ENCODE peak calls at places on chromosome 5, in four cellular contexts. I is coronary artery, Z is ovary, W is psoas muscle. N is an unnamed sample.

GRCh38 chr5:32501071-32501470 is 56.5 kb upstream of the ZFR start:
- DNase-seq in Z (no peak), W (no peak), I (no peak), N (no peak)

GRCh38 chr5:96080557-96080956 is 118.9 kb upstream of the ELL2 start:
- DNase-seq in Z (no peak), I (no peak), W (no peak), N (no peak)

GRCh38 chr5:2892601-2893000 is 141.1 kb upstream of the IRX2 start:
- DNase-seq in W (no peak), Z (no peak), I (peak), N (no peak)

GRCh38 chr5:98775962-98776687 is 2.7 kb downstream of the RGMB start:
- DNase-seq in W (no peak), Z (no peak), I (no peak), N (no peak)

GRCh38 chr5:53481887-53482716 is 1.7 kb downstream of the FST start:
- DNase-seq in Z (peak), W (peak), I (peak), N (peak)

GRCh38 chr5:60700347-60700815 is 415 bp upstream of the DEPDC1B start:
- DNase-seq in W (no peak), Z (no peak), I (no peak), N (no peak)

GRCh38 chr5:157602505-157602904 is 26.9 kb upstream of the ADAM19 start:
- DNase-seq in W (no peak), Z (no peak), I (no peak), N (no peak)

GRCh38 chr5:66606713-66607112 is 10.5 kb downstream of the MAST4 start:
- DNase-seq in I (no peak), Z (no peak), W (no peak), N (no peak)

DNA sequence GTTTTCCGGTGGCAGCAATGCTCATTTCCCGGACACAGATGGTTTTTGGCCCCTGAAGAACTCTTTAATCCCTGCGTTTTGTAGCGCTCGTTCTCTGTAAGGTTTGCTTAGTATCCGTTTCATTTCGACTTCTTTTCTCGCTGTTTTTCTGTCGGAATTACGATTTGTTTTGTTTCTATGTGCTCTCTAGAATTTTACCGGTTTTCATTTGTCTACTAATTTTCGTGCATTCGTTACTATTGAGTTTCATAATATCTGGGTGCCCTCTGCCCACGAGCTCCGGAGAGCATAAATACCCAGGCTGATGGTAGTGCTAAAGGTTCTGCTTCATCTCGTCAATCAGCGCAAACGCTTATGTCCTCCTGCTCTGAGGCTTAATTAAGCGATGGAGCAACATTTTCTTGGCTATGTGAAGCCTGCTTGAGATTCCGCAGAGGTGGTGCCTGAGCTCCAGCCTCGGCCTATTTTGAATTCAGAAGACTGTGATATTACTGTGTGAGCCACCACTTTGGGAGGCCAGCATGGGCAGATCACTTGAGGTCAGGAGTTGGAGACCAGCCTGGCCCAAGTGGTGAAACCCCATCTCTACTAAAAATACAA is 44.9 kb downstream of the ANXA2R start:
- DNase-seq in Z (no peak), I (no peak), W (no peak), N (no peak)
- H3K4me3 ChIP-seq in Z (no peak), I (peak), W (peak), N (peak)

GRCh38 chr5:143569213-143569663 is 165.8 kb upstream of the NR3C1 start:
- DNase-seq in W (no peak), I (no peak), Z (no peak), N (no peak)

GRCh38 chr5:143568105-143568504 is 164.6 kb upstream of the NR3C1 start:
- DNase-seq in Z (no peak), W (no peak), I (no peak), N (no peak)

GRCh38 chr5:143572270-143572669 is 168.8 kb upstream of the NR3C1 start:
- DNase-seq in W (no peak), I (no peak), Z (no peak), N (no peak)

GRCh38 chr5:143570989-143571388 is 167.5 kb upstream of the NR3C1 start:
- DNase-seq in Z (no peak), I (no peak), W (no peak), N (no peak)

GRCh38 chr5:143569722-143570567 is 166.5 kb upstream of the NR3C1 start:
- DNase-seq in Z (no peak), W (no peak), I (no peak), N (no peak)
- H3K27ac ChIP-seq in Z (no peak), W (no peak), I (no peak), N (no peak)

DNA sequence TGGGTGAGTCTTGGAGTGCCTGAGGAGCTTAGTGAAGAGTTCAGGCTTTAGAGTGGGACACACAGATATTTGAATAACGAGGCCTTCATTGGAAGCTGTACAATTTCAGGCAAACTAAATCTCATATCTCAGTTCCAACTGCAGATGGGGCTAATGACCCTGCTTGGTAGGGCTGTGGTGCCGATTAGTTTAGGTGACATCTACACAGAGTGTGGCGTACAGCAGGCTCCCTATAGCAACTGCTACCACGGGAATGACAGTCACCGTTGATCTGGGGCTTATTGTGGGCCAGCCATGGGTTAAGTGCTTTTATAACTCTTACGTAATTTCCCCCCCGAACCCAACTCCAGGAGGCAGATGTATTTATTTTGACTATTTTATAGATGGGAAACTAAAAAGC is 70.8 kb downstream of the FAT2 start:
- DNase-seq in I (no peak), W (no peak), Z (no peak), N (no peak)
- TF ChIP-seq CTCF in I (no peak), W (no peak), Z (no peak), N (no peak)

GRCh38 chr5:90472783-90473182 is 1.8 kb downstream of the MBLAC2 start:
- DNase-seq in Z (no peak), W (no peak), I (no peak), N (no peak)
- H3K4me3 ChIP-seq in Z (peak), W (peak), I (peak), N (peak)

GRCh38 chr5:169218176-169218575 is 82.8 kb downstream of the SLIT3 start:
- DNase-seq in I (peak), Z (no peak), W (no peak), N (no peak)
- H3K27ac ChIP-seq in I (no peak), Z (no peak), W (no peak), N (no peak)

GRCh38 chr5:159908201-159908940 is 7.9 kb upstream of the ADRA1B start:
- DNase-seq in Z (no peak), I (no peak), W (no peak), N (no peak)

GRCh38 chr5:159907689-159908088 is 8.6 kb upstream of the ADRA1B start:
- DNase-seq in I (no peak), W (no peak), Z (no peak), N (no peak)

GRCh38 chr5:159910843-159911229 is 5.4 kb upstream of the ADRA1B start:
- DNase-seq in I (no peak), W (no peak), Z (no peak), N (no peak)

GRCh38 chr5:159910207-159910842 is 6.0 kb upstream of the ADRA1B start:
- DNase-seq in W (no peak), Z (no peak), I (no peak), N (no peak)

GRCh38 chr5:159909126-159909525 is 7.2 kb upstream of the ADRA1B start:
- DNase-seq in W (no peak), Z (no peak), I (no peak), N (no peak)
- TF ChIP-seq CTCF in W (no peak), Z (no peak), I (no peak), N (no peak)

GRCh38 chr5:321233-321725 is at the start of gene AHRR:
- DNase-seq in I (no peak), Z (no peak), W (peak), N (peak)

GRCh38 chr5:320524-321232 is 836 bp upstream of the AHRR start:
- DNase-seq in I (no peak), W (peak), Z (no peak), N (no peak)

GRCh38 chr5:322942-323879 is 1.7 kb downstream of the AHRR start:
- DNase-seq in Z (no peak), I (no peak), W (peak), N (no peak)

GRCh38 chr5:321726-322251 is 275 bp downstream of the AHRR start:
- DNase-seq in Z (no peak), I (no peak), W (peak), N (no peak)

DNA sequence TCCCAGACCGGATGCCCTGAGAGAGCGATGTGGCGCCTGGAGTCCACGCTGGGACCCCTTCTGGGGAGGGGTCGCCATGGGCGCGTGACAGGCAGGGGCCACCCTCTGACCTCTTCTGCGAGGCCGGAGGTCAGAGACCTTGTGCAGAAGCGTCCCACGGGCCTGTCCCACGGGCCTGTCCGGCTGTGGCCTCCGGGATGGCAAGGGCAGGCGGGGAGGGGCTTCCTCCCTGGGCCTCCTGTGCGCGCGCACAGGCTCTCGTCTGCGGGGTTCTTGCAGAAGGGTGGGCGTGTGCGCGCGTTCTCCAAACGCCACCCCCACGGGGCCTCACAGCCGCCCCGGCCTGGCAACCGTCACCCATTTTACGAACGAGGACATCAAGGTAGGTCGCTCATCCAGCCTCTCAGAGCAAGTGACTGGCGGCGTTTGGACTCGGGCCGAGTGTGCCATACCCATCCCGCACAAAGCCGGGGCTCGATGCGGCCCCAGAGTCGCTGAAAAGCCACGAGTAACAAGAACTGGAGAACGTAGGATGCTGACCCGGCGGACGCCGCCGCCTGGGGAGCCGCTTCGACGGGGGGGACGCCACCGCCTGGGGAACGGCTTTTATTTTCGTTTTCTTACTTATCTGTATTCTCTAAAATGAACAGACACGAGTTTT is 897 bp downstream of the AHRR start:
- DNase-seq in Z (no peak), W (peak), I (no peak), N (no peak)
- H3K4me3 ChIP-seq in Z (peak), W (peak), I (peak), N (peak)

DNA sequence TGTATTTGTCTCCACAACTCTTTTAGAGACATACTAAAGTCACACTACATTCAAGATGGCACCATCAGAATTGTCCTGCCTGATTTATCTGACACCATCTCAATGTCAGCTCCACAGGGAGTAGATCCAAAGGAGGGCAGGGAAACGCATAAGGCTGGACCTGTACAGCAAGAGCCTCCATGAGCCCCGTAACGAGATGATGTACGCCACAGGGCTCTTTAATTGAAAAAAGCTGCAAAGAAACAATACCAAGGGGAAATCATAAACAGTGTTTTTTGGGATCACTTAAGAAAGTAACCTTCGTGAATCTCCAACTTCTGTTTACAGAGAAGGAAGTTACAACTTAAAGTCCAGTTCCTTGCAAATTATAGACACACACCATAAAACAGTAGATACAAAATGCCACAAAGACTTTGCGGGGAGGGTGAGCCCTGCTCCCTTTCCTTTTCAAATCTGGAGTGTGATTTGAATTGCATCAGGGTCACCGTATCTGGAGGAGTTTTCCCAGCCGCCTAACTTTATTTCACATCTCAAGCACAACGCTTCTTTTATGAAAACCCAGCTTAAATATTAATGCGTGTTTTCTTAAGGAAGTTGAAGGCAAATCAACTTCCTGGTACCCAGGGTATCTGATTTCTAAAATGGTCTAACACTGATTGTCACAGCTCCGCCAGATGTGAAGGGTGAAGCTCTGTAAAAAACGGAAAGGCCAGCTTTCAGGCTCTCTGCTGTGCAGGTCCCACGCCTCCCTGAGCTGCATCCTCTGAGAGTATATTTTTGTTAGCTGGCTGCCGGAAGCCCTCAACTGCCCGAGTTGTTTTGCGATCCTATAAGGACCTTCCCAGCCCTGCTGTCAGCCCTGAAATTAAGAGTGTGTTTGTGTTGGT is 88.9 kb downstream of the EBF1 start:
- DNase-seq in W (no peak), I (no peak), Z (no peak), N (no peak)
- H3K27ac ChIP-seq in W (peak), I (peak), Z (no peak), N (peak)

DNA sequence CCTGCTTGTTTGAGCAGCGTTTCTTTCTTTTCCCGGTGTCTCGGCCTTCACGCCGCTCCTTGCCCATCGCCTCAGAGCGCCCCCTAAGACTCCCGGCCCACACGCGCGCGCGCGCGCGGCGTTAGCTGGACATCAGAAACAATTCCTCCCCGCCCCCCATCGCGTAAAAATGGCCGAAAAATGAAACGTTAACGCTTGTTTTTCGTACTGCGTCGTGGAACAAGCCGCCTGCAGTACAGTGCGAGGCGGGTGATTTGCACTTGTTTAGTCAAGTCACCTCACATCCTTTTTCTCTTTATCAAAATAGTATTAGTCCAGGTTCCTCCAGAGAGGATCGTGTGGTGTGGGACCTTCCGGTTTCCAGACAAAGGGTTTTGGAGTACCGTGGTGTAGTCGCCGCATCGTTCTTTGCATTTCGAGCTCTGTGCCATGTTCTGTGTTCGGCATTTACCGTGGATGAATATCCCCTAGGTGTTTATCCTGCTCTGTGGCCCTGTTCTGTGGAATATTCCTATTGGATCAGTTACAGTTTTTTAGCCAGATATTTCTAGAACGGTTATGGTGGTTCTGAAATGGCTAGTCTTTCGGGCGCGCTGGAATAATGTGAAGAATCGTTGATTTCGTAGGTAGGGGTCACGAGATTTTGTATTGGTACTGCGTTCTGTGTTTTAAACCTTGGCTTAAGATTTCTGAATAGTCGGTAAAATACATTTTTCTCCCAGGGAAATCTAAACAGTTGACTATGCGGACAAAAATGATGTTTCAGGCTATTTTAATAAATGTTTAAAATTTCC is 1.0 kb downstream of the MATR3 start:
- DNase-seq in W (peak), Z (peak), I (peak), N (peak)
- TF ChIP-seq CTCF in W (no peak), Z (no peak), I (no peak), N (peak)

DNA sequence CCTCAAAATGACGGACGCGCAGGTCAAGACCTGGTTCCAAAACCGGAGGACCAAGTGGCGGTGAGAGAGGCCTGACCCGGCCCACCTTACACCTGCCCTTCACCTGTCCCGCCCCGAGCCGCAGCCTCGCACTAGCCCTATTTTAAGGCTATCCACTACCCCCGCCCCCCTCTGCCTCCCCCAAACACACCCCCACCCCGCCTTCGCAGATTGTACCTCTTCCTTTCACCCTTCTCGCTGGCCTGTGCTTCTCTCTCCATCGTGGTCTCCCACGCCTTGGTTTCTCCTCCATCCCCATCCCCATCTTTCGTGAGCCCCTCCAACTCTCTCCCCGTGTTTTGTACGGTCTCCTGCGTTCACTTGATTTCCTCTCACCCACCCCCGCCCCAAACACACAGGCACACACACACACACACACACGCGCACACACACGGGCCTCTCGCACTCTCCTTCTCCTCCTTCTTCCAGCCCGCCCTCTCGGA is 1.3 kb downstream of the TLX3 start:
- DNase-seq in Z (no peak), I (no peak), W (no peak), N (no peak)
- H3K4me3 ChIP-seq in Z (no peak), I (peak), W (peak), N (no peak)

N was measured in lower lobe of right lung.